ENCODE peak calls at places on chromosomes 2 and 18, in nine cellular contexts. A, E, K, C, M, S, D, Z and T are unnamed samples.
A peak's percentile ranks its signal among the peaks of the same experiment; 100 is the strongest.

GRCh38 chr2:29397039-29397438 is 281.8 kb downstream of the CLIP4 start:
- DNase-seq in M (no peak), E (no peak), K (peak; percentile 60), Z (no peak), D (no peak), C (no peak), A (no peak), S (no peak), T (no peak)

GRCh38 chr2:201558665-201559064 is 84.6 kb downstream of the TMEM237 start:
- DNase-seq in D (no peak), M (no peak), K (no peak), E (no peak), S (no peak), Z (no peak), C (peak; percentile 22), A (no peak), T (no peak)

GRCh38 chr2:152861349-152861942 is 143.0 kb downstream of the ARL6IP6 start:
- DNase-seq in A (no peak), D (no peak), Z (no peak), S (peak; percentile 21), K (no peak), C (peak; percentile 60), E (peak; percentile 36), M (peak; percentile 31), T (no peak)

GRCh38 chr2:20430461-20431302 is 16.2 kb upstream of the RHOB start:
- DNase-seq in A (no peak), M (no peak), E (no peak), D (no peak), C (no peak), S (no peak), Z (no peak), K (no peak), T (no peak)

GRCh38 chr2:8203354-8203753 is 478.5 kb upstream of the ID2 start:
- DNase-seq in K (no peak), C (no peak), E (no peak), A (no peak), S (no peak), Z (no peak), D (no peak), M (no peak), T (no peak)

GRCh38 chr2:98908909-98909308 is 27.1 kb downstream of the CRACDL start:
- DNase-seq in A (no peak), E (no peak), K (peak; percentile 39), D (no peak), Z (no peak), M (peak; percentile 59), C (no peak), S (no peak), T (no peak)

GRCh38 chr18:25726278-25726677 is 364.1 kb downstream of the SS18 start:
- DNase-seq in D (no peak), A (no peak), M (peak; percentile 68), S (no peak), C (no peak), Z (no peak), K (peak; percentile 73), E (no peak), T (no peak)

GRCh38 chr2:217289909-217290283 is 430.0 kb upstream of the TNP1 start:
- DNase-seq in S (no peak), C (no peak), D (no peak), E (no peak), Z (no peak), K (peak; percentile 92), M (no peak), A (no peak), T (no peak)

GRCh38 chr2:160227252-160227651 is 27.2 kb upstream of the ITGB6 start:
- DNase-seq in Z (no peak), C (no peak), M (peak; percentile 82), E (peak; percentile 80), K (peak; percentile 80), A (no peak), S (no peak), D (no peak), T (no peak)

GRCh38 chr2:233992481-233993217 is 57.9 kb upstream of the SPP2 start:
- DNase-seq in S (no peak), M (no peak), C (no peak), A (no peak), Z (no peak), K (no peak), E (no peak), D (no peak), T (no peak)

GRCh38 chr2:28403388-28403956 is 10.8 kb downstream of the FOSL2 start:
- DNase-seq in S (no peak), C (no peak), E (no peak), A (no peak), Z (peak; percentile 47), D (no peak), M (no peak), K (no peak), T (no peak)

GRCh38 chr2:481388-481787 is 193.5 kb upstream of the ALKAL2 start:
- DNase-seq in K (no peak), A (no peak), Z (no peak), M (no peak), E (no peak), C (peak; percentile 47), S (no peak), D (no peak), T (no peak)

GRCh38 chr18:3998698-3999333 is 456.3 kb downstream of the DLGAP1 start:
- DNase-seq in C (no peak), K (peak; percentile 45), A (no peak), E (peak; percentile 70), M (peak; percentile 34), Z (no peak), D (no peak), S (peak; percentile 18), T (no peak)

GRCh38 chr18:12403601-12404506 is 3.9 kb upstream of the PRELID3A start:
- DNase-seq in M (peak; percentile 88), K (peak; percentile 89), D (no peak), A (no peak), Z (no peak), E (peak; percentile 80), C (no peak), S (peak; percentile 4), T (no peak)

GRCh38 chr2:106536490-106536889 is 49.3 kb downstream of the CD8B2 start:
- DNase-seq in M (no peak), S (no peak), A (no peak), E (no peak), C (no peak), Z (no peak), K (no peak), D (no peak), T (no peak)

DNA sequence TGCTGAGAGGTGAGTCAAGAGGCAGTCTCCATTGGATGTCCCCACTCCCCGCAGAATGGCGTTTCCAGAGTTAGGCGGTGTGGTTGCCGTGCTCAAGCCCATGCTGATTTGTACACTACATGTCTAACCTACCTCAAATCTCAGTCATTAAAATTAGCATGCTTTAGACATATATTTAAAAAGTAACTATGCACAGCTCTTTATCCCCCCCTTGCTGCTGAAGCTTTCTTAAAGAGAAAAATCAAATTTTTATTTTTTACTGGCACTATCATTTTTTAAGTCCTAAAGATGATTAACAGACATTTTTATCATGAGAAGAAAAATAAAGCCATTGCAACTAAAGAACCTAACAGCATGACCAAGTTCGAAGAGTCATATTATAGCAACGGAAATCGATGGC is 42.9 kb downstream of the BOLA3 start:
- DNase-seq in C (no peak), M (no peak), S (no peak), D (no peak), K (no peak), A (no peak), Z (no peak), E (no peak), T (no peak)
- TF ChIP-seq CTCF in C (no peak), M (peak; percentile 25), S (no peak), D (no peak), K (no peak), A (peak; percentile 11), Z (no peak), E (no peak), T (peak; percentile 34)

DNA sequence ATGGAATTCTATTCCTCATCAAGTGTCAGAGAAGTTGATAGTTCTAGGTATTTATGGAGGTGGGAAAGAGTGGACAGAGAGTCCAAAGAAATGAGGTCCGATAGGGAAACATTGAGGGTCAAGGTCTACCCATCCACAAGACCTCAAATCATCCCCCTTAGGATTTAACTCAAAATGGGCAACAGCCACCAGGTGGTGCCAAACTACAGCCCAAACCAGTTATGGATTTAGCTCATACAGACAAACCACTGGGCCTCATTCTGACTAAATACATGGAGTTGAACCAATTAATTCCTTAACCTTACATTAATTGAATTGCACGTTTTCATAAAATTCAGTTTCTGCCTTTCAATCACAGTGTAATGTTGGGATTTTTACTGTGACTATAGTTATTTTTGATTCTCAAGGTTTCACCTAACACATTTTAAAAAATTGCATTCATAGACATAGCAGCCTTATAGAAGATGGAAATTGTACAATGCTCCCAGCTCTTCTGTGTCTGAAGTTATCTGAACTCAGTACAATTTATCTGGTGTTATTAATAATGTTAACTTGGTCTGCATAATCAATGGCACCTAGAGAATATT is 98.2 kb upstream of the HNMT start:
- DNase-seq in A (no peak), E (peak; percentile 67), D (no peak), K (peak; percentile 35), S (peak; percentile 25), C (peak; percentile 73), Z (no peak), M (peak; percentile 16), T (no peak)
- TF ChIP-seq CTCF in A (peak; percentile 61), E (peak; percentile 81), D (peak; percentile 39), K (peak; percentile 76), S (peak; percentile 62), C (peak; percentile 49), Z (peak; percentile 67), M (peak; percentile 85), T (no peak)

DNA sequence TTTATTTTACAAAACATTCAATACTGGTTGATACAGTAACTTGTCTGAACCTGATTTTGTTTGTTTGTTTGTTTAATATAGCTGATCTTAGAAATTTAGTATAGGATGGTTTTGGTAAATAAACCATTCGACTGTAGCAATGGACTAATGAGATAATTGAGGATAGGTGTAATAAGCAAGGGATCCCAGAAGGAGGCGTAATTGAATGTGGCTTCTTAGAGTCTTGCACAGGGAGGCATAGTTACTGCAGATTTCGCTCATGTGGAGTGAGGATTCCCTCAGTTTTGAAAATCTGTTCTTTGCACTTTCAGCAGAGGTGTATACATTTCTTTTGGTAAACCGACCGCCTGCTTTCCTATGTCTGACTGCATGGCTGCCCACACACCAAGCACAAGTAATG is 709.6 kb downstream of the SOCS6 start:
- DNase-seq in K (no peak), A (no peak), D (no peak), E (peak; percentile 6), C (no peak), Z (no peak), M (no peak), S (no peak), T (no peak)
- TF ChIP-seq CTCF in K (no peak), A (no peak), D (no peak), E (no peak), C (no peak), Z (no peak), M (peak; percentile 19), S (no peak), T (no peak)

DNA sequence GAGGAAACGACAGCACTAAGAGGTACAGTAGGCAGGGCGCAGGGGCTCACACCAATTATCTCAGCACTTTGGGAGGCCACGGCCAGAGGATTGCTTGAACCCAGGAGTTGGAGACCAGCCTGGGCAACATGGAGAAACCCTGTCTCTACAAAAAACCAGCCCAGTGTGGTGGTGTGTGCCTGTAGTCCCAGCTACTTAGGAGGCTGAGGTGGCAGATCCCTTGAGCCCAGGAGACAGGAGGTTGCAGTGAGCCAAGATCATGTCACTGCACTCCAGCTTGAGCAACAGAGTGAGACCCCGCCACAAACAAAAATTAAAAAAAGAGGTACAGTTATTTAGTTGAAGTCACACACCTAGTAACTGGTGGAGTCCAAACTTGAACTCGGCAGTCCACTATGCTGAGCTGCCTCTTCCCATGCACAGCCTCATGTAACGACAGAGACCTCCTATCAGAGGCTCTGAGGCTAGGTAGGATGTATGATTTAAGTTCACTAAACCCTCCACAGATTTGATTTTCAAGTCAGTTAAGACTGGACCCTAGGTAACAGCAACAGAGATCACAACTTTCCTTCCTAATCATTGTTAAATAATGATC is 8.7 kb downstream of the STK17B start:
- DNase-seq in A (no peak), D (no peak), K (no peak), E (no peak), M (no peak), C (no peak), S (no peak), Z (no peak), T (no peak)
- TF ChIP-seq CTCF in A (no peak), D (no peak), K (no peak), E (no peak), M (no peak), C (no peak), S (no peak), Z (no peak), T (no peak)